ENCODE peak calls at places on chromosomes 2 and 18, in nine cellular contexts. E is cardiac muscle cell; B is anterior cingulate cortex; N is ovary; Z is stimulated activated CD4-positive, alpha-beta T cell treated with anti-CD3 and anti-CD28 coated beads, Interleukin-15, amount 100 ng/mL, for 48 hours; O is skeletal muscle cell; F is SW 1271; R is SK-N-SH; M is RKO. X is an unnamed sample.

GRCh38 chr2:112033600-112033999 is 21.5 kb upstream of the TMEM87B start:
- DNase-seq in E (peak; percentile 84), B (no peak), N (no peak), Z (no peak), O (no peak), F (no peak), R (no peak), M (no peak), X (no peak)

GRCh38 chr2:155852156-155852555 is 480.4 kb downstream of the NR4A2 start:
- DNase-seq in E (no peak), B (no peak), N (no peak), Z (no peak), O (no peak), F (no peak), R (no peak), M (no peak), X (no peak)

GRCh38 chr2:182634386-182634785 is 81.7 kb upstream of the DNAJC10 start:
- DNase-seq in E (no peak), B (no peak), N (no peak), Z (no peak), O (no peak), F (no peak), R (no peak), M (no peak), X (no peak)

GRCh38 chr18:26417190-26417589 is 131.2 kb downstream of the KCTD1 start:
- DNase-seq in E (no peak), B (no peak), N (no peak), Z (no peak), O (no peak), F (no peak), R (no peak), M (no peak), X (no peak)

GRCh38 chr18:59502222-59502898 is 143.3 kb upstream of the LMAN1 start:
- DNase-seq in E (peak; percentile 91), B (no peak), N (no peak), Z (no peak), O (peak; percentile 87), F (no peak), R (no peak), M (no peak), X (no peak)

GRCh38 chr2:75506131-75506697 is 54.5 kb downstream of the EVA1A start:
- DNase-seq in E (no peak), B (no peak), N (no peak), Z (no peak), O (no peak), F (no peak), R (no peak), M (no peak), X (no peak)

GRCh38 chr2:46144133-46144800 is 152.9 kb upstream of the EPAS1 start:
- DNase-seq in E (no peak), B (no peak), N (no peak), Z (no peak), O (no peak), F (no peak), R (no peak), M (no peak), X (peak; percentile 57)

GRCh38 chr2:8892149-8892548 is 54.7 kb upstream of the KIDINS220 start:
- DNase-seq in E (no peak), B (no peak), N (no peak), Z (no peak), O (no peak), F (no peak), R (no peak), M (no peak), X (no peak)

GRCh38 chr18:50042611-50043010 is 152.3 kb downstream of the MYO5B start:
- DNase-seq in E (no peak), B (no peak), N (no peak), Z (no peak), O (no peak), F (no peak), R (no peak), M (no peak), X (no peak)

GRCh38 chr2:176583530-176584101 is 314.4 kb downstream of the MTX2 start:
- DNase-seq in E (no peak), B (no peak), N (no peak), Z (no peak), O (no peak), F (peak; percentile 55), R (no peak), M (no peak), X (no peak)

GRCh38 chr18:33440384-33441043 is at the start of gene CCDC178:
- DNase-seq in E (peak; percentile 38), B (peak; percentile 13), N (peak; percentile 62), Z (no peak), O (peak; percentile 3), F (no peak), R (peak; percentile 77), M (no peak), X (no peak)

GRCh38 chr2:100403722-100404121 is 13.7 kb downstream of the CHST10 start:
- DNase-seq in E (no peak), B (no peak), N (no peak), Z (no peak), O (no peak), F (no peak), R (no peak), M (no peak), X (no peak)

GRCh38 chr2:213545481-213545880 is 261.2 kb downstream of the SPAG16 start:
- DNase-seq in E (no peak), B (no peak), N (no peak), Z (no peak), O (no peak), F (no peak), R (no peak), M (no peak), X (no peak)

GRCh38 chr2:24174851-24175277 is at the start of gene FAM228A:
- DNase-seq in E (peak; percentile 28), B (no peak), N (no peak), Z (no peak), O (no peak), F (no peak), R (peak; percentile 42), M (no peak), X (no peak)

GRCh38 chr18:47507651-47508050 is 256.2 kb upstream of the SKOR2 start:
- DNase-seq in E (no peak), B (no peak), N (no peak), Z (no peak), O (no peak), F (no peak), R (no peak), M (no peak), X (no peak)

GRCh38 chr2:148568597-148568996 is 76.0 kb upstream of the EPC2 start:
- DNase-seq in E (no peak), B (no peak), N (no peak), Z (no peak), O (no peak), F (no peak), R (no peak), M (no peak), X (no peak)

GRCh38 chr2:37881397-37881796 is 43.7 kb upstream of the RMDN2 start:
- DNase-seq in E (no peak), B (no peak), N (no peak), Z (no peak), O (no peak), F (no peak), R (no peak), M (no peak), X (no peak)

GRCh38 chr2:84815146-84815545 is 65.7 kb downstream of the TRABD2A start:
- DNase-seq in E (peak; percentile 6), B (no peak), N (no peak), Z (no peak), O (no peak), F (no peak), R (no peak), M (no peak), X (no peak)

GRCh38 chr2:172985139-172985874 is 90.3 kb upstream of the MAP3K20 start:
- DNase-seq in E (no peak), B (no peak), N (no peak), Z (no peak), O (no peak), F (peak; percentile 28), R (peak; percentile 3), M (peak; percentile 54), X (no peak)

GRCh38 chr2:24856791-24857211 is 63.2 kb downstream of the ADCY3 start:
- DNase-seq in E (peak; percentile 26), B (no peak), N (no peak), Z (no peak), O (no peak), F (no peak), R (no peak), M (no peak), X (no peak)

GRCh38 chr2:233209117-233209977 is 42.1 kb upstream of the ATG16L1 start:
- DNase-seq in E (peak; percentile 56), B (no peak), N (no peak), Z (no peak), O (no peak), F (peak; percentile 43), R (peak; percentile 46), M (no peak), X (no peak)

GRCh38 chr2:236993-237539 is 26.8 kb downstream of the SH3YL1 start:
- DNase-seq in E (no peak), B (no peak), N (no peak), Z (no peak), O (no peak), F (no peak), R (no peak), M (no peak), X (no peak)

GRCh38 chr2:153404792-153405191 is 73.8 kb downstream of the RPRM start:
- DNase-seq in E (no peak), B (no peak), N (no peak), Z (no peak), O (no peak), F (no peak), R (no peak), M (no peak), X (no peak)

GRCh38 chr2:112582314-112582746 is 2.1 kb upstream of the CHCHD5 start:
- DNase-seq in E (peak; percentile 80), B (no peak), N (no peak), Z (peak; percentile 19), O (peak; percentile 25), F (peak; percentile 79), R (peak; percentile 34), M (peak; percentile 86), X (no peak)

GRCh38 chr2:170928036-170928823 is 823 bp upstream of the GORASP2 start:
- DNase-seq in E (peak; percentile 6), B (no peak), N (peak; percentile 38), Z (no peak), O (no peak), F (peak; percentile 6), R (no peak), M (peak; percentile 76), X (no peak)

X was measured in CD8-positive, alpha-beta T cell.